ENCODE peak calls at places on chromosomes 3 and 15, in six cellular contexts. S is CD4-positive, alpha-beta T cell; P is tibial artery; I is mesenchymal stem cell; T is pancreas; B is CD8-positive, alpha-beta T cell. L is an unnamed sample.

GRCh38 chr3:193053031-193053430 is 135.4 kb upstream of the MB21D2 start:
- DNase-seq in P (no peak), T (no peak), I (no peak), S (no peak), B (no peak), L (no peak)

GRCh38 chr3:88334187-88334868 is 184.6 kb downstream of the C3orf38 start:
- DNase-seq in T (no peak), P (no peak), I (no peak), B (no peak), S (no peak), L (no peak)

GRCh38 chr3:194787650-194788049 is 102.0 kb downstream of the FAM43A start:
- DNase-seq in B (no peak), S (no peak), T (no peak), I (no peak), P (no peak), L (no peak)

GRCh38 chr3:105715372-105715771 is 153.4 kb downstream of the CBLB start:
- DNase-seq in T (no peak), B (no peak), I (peak; percentile 82), S (no peak), P (no peak), L (no peak)

GRCh38 chr3:104460477-104461406 is 906.0 kb upstream of the ALCAM start:
- DNase-seq in I (peak; percentile 29), P (no peak), S (no peak), B (no peak), T (no peak), L (no peak)

GRCh38 chr3:126782554-126782953 is 78.5 kb downstream of the CHCHD6 start:
- DNase-seq in I (peak; percentile 54), B (no peak), T (no peak), P (no peak), S (no peak), L (no peak)

GRCh38 chr15:80849308-80849707 is 70.1 kb downstream of the CEMIP start:
- DNase-seq in B (no peak), S (no peak), I (peak; percentile 86), P (no peak), T (no peak), L (no peak)

GRCh38 chr15:65411470-65412071 is 11.2 kb downstream of the IGDCC4 start:
- DNase-seq in B (no peak), P (no peak), S (no peak), I (peak; percentile 9), T (no peak), L (no peak)

GRCh38 chr15:44675911-44676310 is 12.4 kb upstream of the SPG11 start:
- DNase-seq in B (no peak), T (no peak), I (no peak), P (no peak), S (no peak), L (no peak)

GRCh38 chr3:134364061-134364935 is 9.9 kb downstream of the AMOTL2 start:
- DNase-seq in B (no peak), P (peak; percentile 99), T (peak; percentile 91), S (no peak), I (peak; percentile 95), L (peak; percentile 72)

GRCh38 chr15:47717036-47717611 is at the start of gene SEMA6D:
- DNase-seq in S (no peak), B (no peak), P (peak; percentile 86), I (peak; percentile 93), T (peak; percentile 77), L (peak; percentile 48)

GRCh38 chr15:34809186-34809585 is 13.8 kb upstream of the ACTC1 start:
- DNase-seq in P (no peak), I (no peak), B (no peak), S (no peak), T (no peak), L (no peak)

GRCh38 chr3:85172001-85172400 is 213.2 kb downstream of the CADM2 start:
- DNase-seq in B (no peak), S (no peak), T (no peak), P (no peak), I (no peak), L (no peak)

GRCh38 chr3:176861137-176861536 is 336.1 kb downstream of the TBL1XR1 start:
- DNase-seq in B (no peak), S (no peak), T (no peak), I (no peak), P (no peak), L (no peak)

GRCh38 chr15:82532383-82532990 is 7.8 kb downstream of the RPS17 start:
- DNase-seq in P (no peak), I (no peak), S (no peak), T (no peak), B (no peak), L (no peak)

GRCh38 chr3:46883252-46884185 is 6.0 kb downstream of the PTH1R start:
- DNase-seq in S (no peak), T (no peak), B (no peak), I (peak; percentile 29), P (no peak), L (no peak)

GRCh38 chr15:50358805-50359204 is 3.8 kb upstream of the GABPB1 start:
- DNase-seq in P (no peak), S (no peak), T (no peak), I (peak; percentile 67), B (peak; percentile 4), L (no peak)

GRCh38 chr3:17885986-17886385 is 143.6 kb upstream of the TBC1D5 start:
- DNase-seq in I (no peak), T (no peak), S (no peak), B (no peak), P (no peak), L (no peak)

GRCh38 chr3:155015776-155016451 is 64.2 kb upstream of the MME start:
- DNase-seq in P (no peak), I (no peak), T (no peak), B (no peak), S (no peak), L (no peak)

GRCh38 chr3:188819939-188820338 is 351.8 kb upstream of the TPRG1 start:
- DNase-seq in P (no peak), T (no peak), B (no peak), I (peak; percentile 85), S (no peak), L (no peak)

GRCh38 chr15:101206173-101206572 is 45.7 kb downstream of the CHSY1 start:
- DNase-seq in T (no peak), P (no peak), I (peak; percentile 89), S (peak; percentile 14), B (peak; percentile 32), L (no peak)

GRCh38 chr15:80951941-80952340 is 37.7 kb downstream of the MESD start:
- DNase-seq in S (no peak), T (no peak), I (no peak), B (no peak), P (peak; percentile 56), L (no peak)

GRCh38 chr3:112360574-112360973 is 27.6 kb downstream of the CD200 start:
- DNase-seq in B (no peak), I (no peak), S (no peak), P (peak; percentile 73), T (no peak), L (no peak)

GRCh38 chr15:60821462-60822061 is 342.6 kb upstream of the ICE2 start:
- DNase-seq in I (no peak), T (no peak), B (no peak), S (no peak), P (no peak), L (no peak)

GRCh38 chr3:30471076-30471475 is 135.3 kb upstream of the TGFBR2 start:
- DNase-seq in T (no peak), S (no peak), B (no peak), P (no peak), I (no peak), L (no peak)

GRCh38 chr3:30467596-30468238 is 138.7 kb upstream of the TGFBR2 start:
- DNase-seq in T (no peak), S (no peak), B (no peak), I (peak; percentile 30), P (no peak), L (no peak)

GRCh38 chr3:30472090-30472489 is 134.3 kb upstream of the TGFBR2 start:
- DNase-seq in S (no peak), P (no peak), B (no peak), I (no peak), T (no peak), L (no peak)

GRCh38 chr3:30469125-30469524 is 137.3 kb upstream of the TGFBR2 start:
- DNase-seq in T (no peak), P (no peak), B (no peak), I (no peak), S (no peak), L (no peak)

GRCh38 chr3:30470566-30470965 is 135.8 kb upstream of the TGFBR2 start:
- DNase-seq in I (no peak), S (no peak), P (no peak), T (no peak), B (no peak), L (no peak)
- H3K27ac ChIP-seq in I (no peak overlapping the region), S (no peak overlapping the region), P (no peak overlapping the region), T (no peak overlapping the region), B (no peak overlapping the region), L (no peak overlapping the region)

DNA sequence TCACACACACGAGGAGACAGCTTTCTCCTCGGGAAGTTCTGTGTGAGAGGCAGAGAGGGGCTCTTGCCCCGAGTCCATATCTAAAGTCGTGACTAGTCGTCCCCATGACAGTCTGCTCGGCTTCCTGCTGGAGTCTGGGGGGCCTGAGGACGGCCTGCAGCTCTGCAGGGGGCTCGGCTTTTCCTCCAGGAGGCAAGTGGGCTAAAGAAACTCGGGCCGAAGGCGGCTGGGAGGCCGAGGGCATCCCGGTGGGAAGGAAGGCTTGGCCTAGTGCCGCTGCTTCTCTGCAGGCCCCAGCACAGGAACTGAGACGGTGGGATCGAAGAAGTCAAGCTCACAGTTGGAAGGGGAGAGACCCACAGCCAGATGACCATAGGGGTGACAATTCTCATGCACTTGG is 25.4 kb upstream of the PIGZ start:
- DNase-seq in T (no peak), S (no peak), I (no peak), P (peak; percentile 53), B (no peak), L (no peak)
- H3K27ac ChIP-seq in T (no peak overlapping the region), S (no peak overlapping the region), I (no peak overlapping the region), P (no peak overlapping the region), B (no peak overlapping the region), L (no peak overlapping the region)

GRCh38 chr3:53155763-53156162 is 5.2 kb upstream of the PRKCD start:
- DNase-seq in P (no peak), S (no peak), T (peak; percentile 93), B (no peak), I (no peak), L (no peak)
- H3K27ac ChIP-seq in P (no peak overlapping the region), S (no peak overlapping the region), T (peak overlapping the region; percentile 59), B (no peak overlapping the region), I (no peak overlapping the region), L (no peak overlapping the region)

GRCh38 chr15:69996842-69997478 is 100.8 kb downstream of the TLE3 start:
- DNase-seq in I (no peak), S (no peak), P (no peak), B (no peak), T (peak; percentile 30), L (no peak)
- H3K27ac ChIP-seq in I (no peak overlapping the region), S (no peak overlapping the region), P (no peak overlapping the region), B (no peak overlapping the region), T (no peak overlapping the region), L (no peak overlapping the region)

GRCh38 chr3:185760550-185760949 is 64.3 kb downstream of the IGF2BP2 start:
- DNase-seq in I (no peak), S (no peak), P (no peak), T (no peak), B (no peak), L (no peak)

GRCh38 chr3:185767324-185767688 is 57.5 kb downstream of the IGF2BP2 start:
- DNase-seq in P (no peak), I (no peak), T (no peak), S (no peak), B (no peak), L (no peak)

GRCh38 chr3:185766645-185767323 is 58.1 kb downstream of the IGF2BP2 start:
- DNase-seq in T (no peak), P (no peak), B (no peak), S (no peak), I (no peak), L (no peak)

GRCh38 chr3:185763347-185764010 is 61.4 kb downstream of the IGF2BP2 start:
- DNase-seq in P (no peak), S (no peak), B (no peak), T (no peak), I (peak; percentile 56), L (no peak)

GRCh38 chr3:185764168-185764988 is 60.5 kb downstream of the IGF2BP2 start:
- DNase-seq in S (no peak), T (no peak), P (no peak), I (peak; percentile 88), B (no peak), L (no peak)
- H3K27ac ChIP-seq in S (no peak overlapping the region), T (no peak overlapping the region), P (peak overlapping the region; percentile 23), I (no peak overlapping the region), B (no peak overlapping the region), L (no peak overlapping the region)

L was measured in caudate nucleus.